ENCODE peak calls at places on chromosome 1, in five cellular contexts. F is ovary; E is small intestine; U is natural killer cell; N is activated CD4-positive, alpha-beta T cell treated with anti-CD3 and anti-CD28 coated beads, Interleukin-2, amount 50 U/mL, for 4 hours. Y is an unnamed sample.

GRCh38 chr1:61782771-61783170 is 40.5 kb downstream of the PATJ start:
- DNase-seq in E (peak), N (peak), F (no peak), U (no peak), Y (no peak)

GRCh38 chr1:156247460-156248322 is at the start of gene PAQR6:
- DNase-seq in U (no peak), N (no peak), E (peak), F (no peak), Y (no peak)

GRCh38 chr1:82390627-82391026 is 589.9 kb downstream of the ADGRL2 start:
- DNase-seq in U (no peak), F (no peak), N (no peak), E (no peak), Y (no peak)

GRCh38 chr1:26132825-26133167 is 21.2 kb downstream of the PDIK1L start:
- DNase-seq in N (no peak), E (no peak), F (no peak), U (no peak), Y (no peak)

GRCh38 chr1:10646347-10646861 is 150.0 kb downstream of the CASZ1 start:
- DNase-seq in F (no peak), U (no peak), N (no peak), E (peak), Y (no peak)

GRCh38 chr1:247281001-247281574 is 25.2 kb downstream of the VN1R5 start:
- DNase-seq in N (no peak), E (no peak), U (no peak), F (no peak), Y (no peak)

GRCh38 chr1:64098436-64098835 is 105.0 kb upstream of the UBE2U start:
- DNase-seq in E (no peak), U (no peak), F (no peak), N (no peak), Y (no peak)

GRCh38 chr1:68321084-68321685 is 88.9 kb upstream of the WLS start:
- DNase-seq in F (peak), N (no peak), U (no peak), E (peak), Y (peak)

GRCh38 chr1:42178249-42178648 is 13.7 kb upstream of the GUCA2A start:
- DNase-seq in F (no peak), U (no peak), E (no peak), N (no peak), Y (no peak)

GRCh38 chr1:228094432-228095016 is 8.6 kb downstream of the C1orf35 start:
- DNase-seq in N (no peak), U (no peak), E (no peak), F (no peak), Y (no peak)

Y was measured in AG09319.